ENCODE peak calls at places on chromosomes 4 and X, in seven cellular contexts. X is IMR-90, Y is neuronal stem cell, R is mesendoderm, U is mesenchymal stem cell, G is H9, V is trophoblast cell. J is an unnamed sample.

GRCh38 chrX:42778096-42778495 is at the start of gene PPP1R2C:
- DNase-seq in X (no peak), R (no peak), G (no peak), U (no peak), Y (no peak), V (no peak), J (no peak)

GRCh38 chr4:5619913-5620625 is 88.3 kb downstream of the EVC2 start:
- DNase-seq in U (peak), V (no peak), Y (no peak), R (no peak), X (no peak), G (no peak), J (no peak)

GRCh38 chrX:115939070-115939469 is 231.5 kb upstream of the AGTR2 start:
- DNase-seq in R (no peak), U (no peak), X (no peak), V (no peak), Y (no peak), G (no peak), J (no peak)

GRCh38 chr4:5710962-5711478 is at the start of gene EVC:
- DNase-seq in Y (peak), U (peak), X (peak), G (peak), R (peak), V (peak), J (no peak)

GRCh38 chr4:109207060-109207459 is 95.4 kb downstream of the COL25A1 start:
- DNase-seq in V (no peak), X (peak), R (peak), G (no peak), U (no peak), Y (no peak), J (no peak)

GRCh38 chr4:91427171-91427570 is 876.6 kb upstream of the GRID2 start:
- DNase-seq in U (no peak), G (no peak), R (no peak), X (no peak), Y (no peak), V (peak), J (no peak)

GRCh38 chr4:125244848-125245450 is 69.8 kb upstream of the FAT4 start:
- DNase-seq in V (no peak), G (no peak), R (peak), Y (no peak), X (peak), U (peak), J (no peak)

GRCh38 chr4:185082549-185082948 is 60.5 kb upstream of the SLC25A4 start:
- DNase-seq in G (no peak), R (no peak), U (no peak), Y (no peak), V (no peak), X (no peak), J (no peak)

GRCh38 chrX:56318076-56318475 is 85.9 kb downstream of the KLF8 start:
- DNase-seq in U (no peak), V (peak), Y (no peak), G (no peak), R (no peak), X (no peak), J (no peak)

GRCh38 chr4:27678027-27678426 is 817.4 kb downstream of the STIM2 start:
- DNase-seq in G (no peak), U (no peak), V (no peak), Y (no peak), R (no peak), X (no peak), J (no peak)

GRCh38 chr4:87033902-87034301 is 99.1 kb downstream of the AFF1 start:
- DNase-seq in G (peak), R (peak), U (no peak), Y (no peak), V (no peak), X (no peak), J (no peak)

GRCh38 chr4:23921447-23921845 is 31.6 kb upstream of the PPARGC1A start:
- DNase-seq in X (no peak), G (no peak), V (no peak), Y (no peak), U (no peak), R (no peak), J (no peak)

GRCh38 chrX:15739886-15740285 is 1.8 kb downstream of the CA5B start:
- DNase-seq in X (peak), U (no peak), Y (no peak), R (no peak), V (no peak), G (no peak), J (no peak)

GRCh38 chrX:139642241-139642927 is 65.6 kb downstream of the MCF2 start:
- DNase-seq in V (no peak), Y (peak), X (no peak), R (peak), U (no peak), G (peak), J (no peak)

GRCh38 chr4:56099378-56099786 is 150.6 kb downstream of the CEP135 start:
- DNase-seq in X (no peak), Y (no peak), U (no peak), G (no peak), R (no peak), V (no peak), J (no peak)

GRCh38 chrX:55593756-55594257 is 29.4 kb upstream of the FOXR2 start:
- DNase-seq in V (no peak), X (no peak), G (no peak), R (no peak), U (no peak), Y (no peak), J (no peak)

GRCh38 chr4:81424336-81424735 is 47.4 kb downstream of the RASGEF1B start:
- DNase-seq in U (no peak), R (peak), X (no peak), Y (no peak), G (no peak), V (no peak), J (no peak)

GRCh38 chr4:81426770-81427604 is 44.7 kb downstream of the RASGEF1B start:
- DNase-seq in G (no peak), X (peak), U (no peak), R (no peak), Y (peak), V (peak), J (no peak)

GRCh38 chr4:81422591-81422990 is 49.1 kb downstream of the RASGEF1B start:
- DNase-seq in G (no peak), Y (no peak), U (no peak), R (no peak), V (no peak), X (no peak), J (no peak)

GRCh38 chr4:81427605-81427922 is 44.1 kb downstream of the RASGEF1B start:
- DNase-seq in R (no peak), X (no peak), U (no peak), G (peak), V (no peak), Y (peak), J (no peak)

GRCh38 chr4:81425087-81425486 is 46.6 kb downstream of the RASGEF1B start:
- DNase-seq in R (no peak), Y (no peak), G (no peak), U (no peak), V (no peak), X (no peak), J (no peak)
- H3K27ac ChIP-seq in R (no peak), Y (no peak), G (no peak), U (no peak), V (no peak), X (peak), J (no peak)

GRCh38 chr4:67036791-67037190 is 508.5 kb downstream of the CENPC start:
- DNase-seq in V (no peak), G (no peak), U (no peak), Y (no peak), X (no peak), R (no peak), J (no peak)

GRCh38 chr4:67035501-67035900 is 509.8 kb downstream of the CENPC start:
- DNase-seq in V (no peak), Y (no peak), R (no peak), G (no peak), X (no peak), U (peak), J (no peak)

GRCh38 chr4:67037489-67037888 is 507.8 kb downstream of the CENPC start:
- DNase-seq in Y (no peak), V (no peak), U (no peak), G (no peak), X (no peak), R (no peak), J (no peak)

GRCh38 chr4:67040315-67040714 is 505.0 kb downstream of the CENPC start:
- DNase-seq in Y (no peak), R (no peak), G (no peak), X (no peak), V (no peak), U (no peak), J (no peak)

DNA sequence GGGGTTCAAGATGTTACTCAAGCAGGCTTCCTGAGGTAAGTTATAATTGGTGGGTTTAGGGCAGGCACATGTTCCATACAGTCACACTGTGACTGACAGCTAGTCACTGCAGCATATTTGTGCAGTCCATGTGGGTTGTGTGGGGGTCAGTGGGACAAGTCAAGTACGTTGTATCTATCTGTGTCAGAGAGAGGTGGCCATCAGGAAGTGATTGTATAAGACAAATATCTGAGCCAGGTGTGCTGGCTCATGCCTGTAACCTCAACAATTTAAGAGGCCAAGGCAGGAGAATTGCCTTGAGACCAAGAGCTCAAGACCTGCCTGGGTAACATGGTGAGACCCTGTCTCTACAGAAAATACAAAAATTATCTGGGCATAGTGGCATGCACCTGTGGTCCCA is 509.3 kb downstream of the CENPC start:
- DNase-seq in X (no peak), G (no peak), V (no peak), Y (no peak), R (no peak), U (peak), J (no peak)
- H2BK5ac ChIP-seq in X (no peak), G (no peak), V (no peak), Y (no peak), R (no peak), U (no peak), J (no peak)

DNA sequence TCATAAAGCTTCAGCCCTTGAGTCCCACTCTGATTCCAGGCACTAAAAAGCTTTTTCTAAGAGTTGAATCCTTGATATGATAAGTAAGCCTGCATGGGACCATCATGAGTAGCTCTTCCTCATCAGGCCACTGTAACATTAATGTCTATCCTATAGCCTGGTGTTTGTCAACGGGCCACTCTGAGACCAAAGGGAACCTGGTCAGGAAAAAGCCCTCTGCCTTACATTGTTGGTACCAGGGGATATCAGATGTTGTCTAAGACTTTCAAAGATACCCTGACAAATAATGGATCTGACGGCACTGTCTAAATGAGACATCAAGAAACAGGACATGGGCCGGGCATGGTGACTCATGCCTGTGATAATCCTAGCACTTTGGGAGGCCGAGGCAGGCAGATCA is 26.1 kb downstream of the TBC1D9 start:
- DNase-seq in V (peak), G (no peak), R (no peak), U (no peak), X (no peak), Y (no peak), J (no peak)
- H3K27ac ChIP-seq in V (peak), G (no peak), R (no peak), U (no peak), X (no peak), Y (no peak), J (no peak)

GRCh38 chr4:79030973-79031372 is 91.7 kb upstream of the PAQR3 start:
- DNase-seq in Y (no peak), X (no peak), R (no peak), U (no peak), V (no peak), G (no peak), J (no peak)
- H2BK5ac ChIP-seq in Y (no peak), X (no peak), R (no peak), U (no peak), V (no peak), G (no peak), J (no peak)

GRCh38 chr4:112287258-112287873 is 1.7 kb upstream of the TIFA start:
- DNase-seq in U (no peak), V (no peak), X (no peak), R (no peak), Y (no peak), G (no peak), J (no peak)

GRCh38 chr4:112282860-112283667 is 2.6 kb downstream of the TIFA start:
- DNase-seq in V (no peak), G (no peak), Y (no peak), R (no peak), X (no peak), U (no peak), J (no peak)

GRCh38 chr4:112284662-112285411 is 867 bp downstream of the TIFA start:
- DNase-seq in V (peak), U (peak), X (peak), G (no peak), R (no peak), Y (no peak), J (no peak)

GRCh38 chr4:112280657-112281056 is 5.0 kb downstream of the TIFA start:
- DNase-seq in Y (no peak), V (no peak), U (no peak), R (no peak), X (no peak), G (no peak), J (no peak)

GRCh38 chr4:112284166-112284565 is 1.5 kb downstream of the TIFA start:
- DNase-seq in U (peak), G (no peak), R (no peak), Y (no peak), X (peak), V (no peak), J (no peak)
- H3K27ac ChIP-seq in U (peak), G (no peak), R (no peak), Y (no peak), X (no peak), V (no peak), J (no peak)

DNA sequence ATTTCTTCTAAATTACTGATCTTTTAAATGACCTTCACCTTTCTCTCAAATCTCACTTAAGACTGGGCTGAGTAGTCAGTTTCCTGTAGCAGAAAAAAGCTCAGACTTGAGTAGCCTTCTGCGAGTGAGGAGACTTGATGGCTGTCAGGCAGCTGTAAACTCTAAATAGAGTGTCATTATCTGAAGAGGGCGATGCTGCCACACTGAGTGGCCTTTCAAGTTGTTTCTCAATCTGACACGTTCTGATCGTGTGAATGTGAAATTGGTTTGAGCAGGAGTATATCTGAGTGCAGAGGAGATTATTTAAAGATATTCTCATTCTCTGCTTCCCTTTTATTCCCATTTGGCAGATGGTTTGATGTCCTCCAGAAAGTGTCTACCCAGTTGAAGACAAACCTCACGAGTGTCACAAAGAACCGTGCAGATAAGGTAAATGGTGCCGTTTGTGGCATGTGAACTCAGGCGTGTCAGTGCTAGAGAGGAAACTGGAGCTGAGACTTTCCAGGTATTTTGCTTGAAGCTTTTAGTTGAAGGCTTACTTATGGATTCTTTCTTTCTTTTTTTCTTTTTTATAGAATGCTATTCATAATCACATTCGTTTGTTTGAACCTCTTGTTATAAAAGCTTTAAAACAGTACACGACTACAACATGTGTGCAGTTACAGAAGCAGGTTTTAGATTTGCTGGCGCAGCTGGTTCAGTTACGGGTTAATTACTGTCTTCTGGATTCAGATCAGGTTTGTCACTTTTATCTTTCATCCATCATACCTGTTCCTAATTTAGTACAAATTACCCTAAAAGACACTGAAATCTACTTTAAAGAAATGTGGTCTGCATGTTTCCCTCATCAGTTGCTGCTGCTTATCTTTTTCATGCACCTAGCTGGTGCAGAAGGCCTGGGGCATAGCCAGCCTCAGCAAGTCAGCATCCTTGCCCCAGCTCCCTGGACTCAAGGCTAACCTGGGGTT is 74.3 kb upstream of the MSANTD1 start:
- DNase-seq in G (no peak), X (no peak), R (peak), U (no peak), Y (no peak), V (no peak), J (no peak)
- H2BK5ac ChIP-seq in G (no peak), X (no peak), R (no peak), U (no peak), Y (no peak), V (no peak), J (no peak)

J was measured in H1.